ENCODE peak calls at places on chromosomes 6 and 20, in eight cellular contexts. J is fibroblast of lung, H is WERI-Rb-1, V is thoracic aorta, T is AG04450, P is A549, Y is brain microvascular endothelial cell, X is right atrium auricular region. M is an unnamed sample.

GRCh38 chr6:43788305-43788704 is 18.3 kb downstream of the VEGFA start:
- DNase-seq in J (no peak), H (no peak), V (no peak), T (no peak), P (no peak), Y (no peak), X (no peak), M (no peak)

GRCh38 chr6:35058041-35058675 is 83.0 kb downstream of the TCP11 start:
- DNase-seq in J (peak; percentile 63), H (peak; percentile 88), V (no peak), T (no peak), P (no peak), Y (no peak), X (no peak), M (no peak)

GRCh38 chr6:119284861-119285521 is 64.6 kb downstream of the MAN1A1 start:
- DNase-seq in J (no peak), H (peak; percentile 48), V (no peak), T (no peak), P (no peak), Y (no peak), X (no peak), M (no peak)

GRCh38 chr20:15708984-15709598 is 864.2 kb downstream of the KIF16B start:
- DNase-seq in J (peak; percentile 1), H (peak; percentile 71), V (no peak), T (no peak), P (peak; percentile 54), Y (no peak), X (no peak), M (peak; percentile 12)

GRCh38 chr6:116447052-116447451 is 14.1 kb upstream of the CALHM6 start:
- DNase-seq in J (no peak), H (no peak), V (no peak), T (no peak), P (no peak), Y (peak; percentile 23), X (no peak), M (no peak)

GRCh38 chr6:145012039-145012662 is 723.2 kb downstream of the EPM2A start:
- DNase-seq in J (peak; percentile 42), H (no peak), V (no peak), T (no peak), P (no peak), Y (no peak), X (no peak), M (no peak)

GRCh38 chr6:33166811-33167210 is 25.5 kb downstream of the COL11A2 start:
- DNase-seq in J (no peak), H (no peak), V (no peak), T (no peak), P (no peak), Y (no peak), X (no peak), M (no peak)

GRCh38 chr20:33796907-33797544 is 14.1 kb upstream of the CHMP4B start:
- DNase-seq in J (no peak), H (no peak), V (no peak), T (no peak), P (peak; percentile 41), Y (no peak), X (no peak), M (no peak)

GRCh38 chr20:36491901-36492617 is 49.3 kb upstream of the MYL9 start:
- DNase-seq in J (peak; percentile 47), H (no peak), V (no peak), T (no peak), P (no peak), Y (no peak), X (no peak), M (no peak)

GRCh38 chr6:137738197-137738596 is 128.9 kb upstream of the TNFAIP3 start:
- DNase-seq in J (peak; percentile 89), H (no peak), V (no peak), T (no peak), P (no peak), Y (peak; percentile 97), X (no peak), M (no peak)

GRCh38 chr20:4076671-4077070 is 61.3 kb upstream of the RNF24 start:
- DNase-seq in J (peak; percentile 96), H (no peak), V (no peak), T (no peak), P (no peak), Y (peak; percentile 57), X (peak; percentile 26), M (no peak)

GRCh38 chr6:81894788-81895221 is 142.3 kb upstream of the TENT5A start:
- DNase-seq in J (peak; percentile 60), H (no peak), V (no peak), T (no peak), P (no peak), Y (peak; percentile 33), X (peak; percentile 66), M (no peak)

DNA sequence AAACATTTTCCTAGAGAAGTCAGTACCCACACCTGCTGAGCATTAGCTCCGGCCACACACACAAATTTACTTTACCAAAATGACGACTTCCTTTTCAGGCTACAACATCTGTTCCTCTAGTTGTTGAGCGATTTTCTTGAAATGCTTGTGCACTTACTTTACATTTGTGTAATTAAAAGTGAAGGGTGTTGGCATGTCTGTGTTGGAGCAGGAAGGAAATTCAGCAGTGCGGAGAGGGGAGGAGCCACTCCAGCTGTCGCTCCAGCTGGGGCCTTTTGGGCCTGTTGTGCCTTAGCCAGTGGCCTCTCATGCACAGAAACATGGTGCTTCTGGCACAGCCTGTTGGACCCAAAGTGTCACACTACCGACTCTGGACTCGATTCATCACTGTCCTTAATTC is 192.0 kb upstream of the ARG1 start:
- DNase-seq in J (no peak), H (no peak), V (no peak), T (no peak), P (no peak), Y (no peak), X (no peak), M (no peak)
- TF ChIP-seq CTCF in J (no peak), H (no peak), V (no peak), T (no peak), P (no peak), Y (no peak), X (no peak), M (no peak)

GRCh38 chr6:16150098-16150497 is 21.2 kb downstream of the MYLIP start:
- DNase-seq in J (no peak), H (no peak), V (no peak), T (no peak), P (no peak), Y (no peak), X (no peak), M (no peak)

GRCh38 chr6:16146028-16146427 is 17.1 kb downstream of the MYLIP start:
- DNase-seq in J (peak; percentile 15), H (no peak), V (no peak), T (no peak), P (no peak), Y (no peak), X (no peak), M (no peak)

GRCh38 chr6:16148498-16148897 is 19.6 kb downstream of the MYLIP start:
- DNase-seq in J (no peak), H (no peak), V (no peak), T (no peak), P (no peak), Y (no peak), X (no peak), M (no peak)

GRCh38 chr6:16146527-16146955 is 17.7 kb downstream of the MYLIP start:
- DNase-seq in J (peak; percentile 51), H (no peak), V (no peak), T (no peak), P (no peak), Y (peak; percentile 72), X (no peak), M (no peak)

GRCh38 chr6:16149305-16149704 is 20.4 kb downstream of the MYLIP start:
- DNase-seq in J (no peak), H (no peak), V (no peak), T (no peak), P (no peak), Y (no peak), X (no peak), M (no peak)
- H3K4me3 ChIP-seq in J (no peak overlapping the region), H (no peak overlapping the region), V (no peak overlapping the region), T (no peak overlapping the region), P (no peak overlapping the region), Y (no peak overlapping the region), X (no peak overlapping the region), M (no peak overlapping the region)

GRCh38 chr20:54347216-54347833 is 128.1 kb upstream of the DOK5 start:
- DNase-seq in J (peak; percentile 26), H (no peak), V (no peak), T (no peak), P (no peak), Y (no peak), X (no peak), M (no peak)
- TF ChIP-seq CTCF in J (no peak), H (no peak), V (no peak), T (no peak), P (no peak), Y (no peak), X (no peak), M (no peak)

GRCh38 chr6:37393530-37393929 is 39.5 kb upstream of the CMTR1 start:
- DNase-seq in J (no peak), H (no peak), V (no peak), T (no peak), P (no peak), Y (no peak), X (no peak), M (no peak)
- H3K4me3 ChIP-seq in J (no peak overlapping the region), H (no peak overlapping the region), V (no peak overlapping the region), T (no peak overlapping the region), P (no peak overlapping the region), Y (no peak overlapping the region), X (no peak overlapping the region), M (no peak overlapping the region)

DNA sequence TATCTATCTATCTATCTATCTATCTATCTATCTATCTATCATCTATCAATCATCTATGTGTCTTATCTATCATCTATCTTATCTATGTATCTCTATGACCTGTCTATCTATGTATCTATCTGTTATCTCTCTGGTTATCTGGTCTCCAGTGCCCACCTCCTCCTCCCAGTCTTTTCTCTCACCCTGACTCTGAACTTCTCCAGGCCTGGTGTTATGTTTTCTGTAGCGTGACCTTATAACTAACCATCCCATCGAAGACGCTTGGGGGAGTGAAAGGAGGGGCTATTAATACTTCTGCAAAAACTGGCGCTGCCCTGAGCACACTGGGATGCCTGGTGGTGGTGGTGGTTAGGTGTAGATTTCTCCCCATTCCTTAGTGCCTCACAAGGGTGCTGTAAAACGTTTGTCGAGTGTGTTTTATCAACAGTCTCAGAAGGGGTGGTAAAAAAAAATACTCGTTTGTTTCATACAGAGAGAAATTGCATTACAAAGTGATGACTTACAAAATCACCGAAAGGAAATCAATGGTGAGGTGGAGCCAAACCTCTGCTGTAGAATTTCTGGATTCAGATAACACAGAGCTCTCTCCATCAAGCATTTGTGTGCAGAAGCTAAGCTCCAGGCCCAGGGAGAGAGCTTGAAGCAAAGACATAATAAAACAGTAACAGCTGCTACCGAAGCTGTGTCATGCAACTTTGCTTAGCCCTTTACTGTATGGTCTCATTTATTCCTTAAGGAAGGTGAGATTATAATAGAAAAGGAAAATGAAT is 156.1 kb downstream of the BCAS1 start:
- DNase-seq in J (peak; percentile 80), H (no peak), V (no peak), T (no peak), P (no peak), Y (no peak), X (peak; percentile 57), M (no peak)
- TF ChIP-seq CTCF in J (no peak), H (no peak), V (no peak), T (no peak), P (no peak), Y (peak; percentile 46), X (no peak), M (no peak)

M was measured in GM12864.